ENCODE peak calls at places on chromosomes 1 and 21, in nine cellular contexts. Z is type B pancreatic cell; H is RPMI8226; A is activated CD4-positive, alpha-beta T cell treated with anti-CD3 and anti-CD28 coated beads, Interleukin-2, amount 50 U/mL, for 24 hours; Q is GM19239; N is putamen; X is breast epithelium; V is ELF-1; P is cardiac fibroblast. L is an unnamed sample.

GRCh38 chr1:114671011-114671938 is 1.4 kb upstream of the DENND2C start:
- DNase-seq in H (no peak), Z (no peak), V (no peak), P (peak), X (no peak), A (no peak), Q (no peak), N (no peak), L (peak)

GRCh38 chr1:112493351-112493750 is 15.4 kb upstream of the WNT2B start:
- DNase-seq in Q (no peak), N (no peak), X (no peak), P (no peak), H (no peak), V (no peak), Z (no peak), A (no peak), L (no peak)

GRCh38 chr1:92877792-92878191 is 46.0 kb downstream of the RPL5 start:
- DNase-seq in N (peak), A (no peak), Q (no peak), P (peak), Z (no peak), H (peak), X (no peak), V (no peak), L (no peak)

GRCh38 chr1:161096015-161096414 is 2.1 kb upstream of the KLHDC9 start:
- DNase-seq in A (no peak), V (no peak), Q (peak), P (no peak), Z (no peak), N (no peak), X (peak), H (peak), L (no peak)

GRCh38 chr1:186617860-186618780 is 62.1 kb downstream of the PTGS2 start:
- DNase-seq in V (no peak), P (peak), A (no peak), Q (peak), H (peak), N (no peak), Z (no peak), X (peak), L (no peak)

GRCh38 chr1:114353233-114353632 is 157.8 kb downstream of the TRIM33 start:
- DNase-seq in V (no peak), X (peak), Z (peak), A (no peak), P (peak), N (no peak), H (peak), Q (no peak), L (peak)

GRCh38 chr21:38438476-38438893 is 59.8 kb downstream of the ERG start:
- DNase-seq in Z (no peak), V (no peak), A (no peak), P (peak), Q (no peak), H (no peak), N (no peak), X (no peak), L (no peak)

GRCh38 chr1:51829058-51829457 is 49.5 kb downstream of the NRDC start:
- DNase-seq in V (no peak), H (no peak), P (no peak), Q (no peak), N (no peak), X (no peak), Z (no peak), A (no peak), L (no peak)

GRCh38 chr1:8941906-8942305 is 3.8 kb upstream of the CA6 start:
- DNase-seq in H (no peak), P (peak), Q (no peak), A (no peak), N (peak), X (no peak), Z (no peak), V (no peak), L (no peak)

GRCh38 chr1:184395370-184395769 is 8.5 kb downstream of the C1orf21 start:
- DNase-seq in Q (no peak), P (no peak), A (no peak), N (no peak), Z (no peak), X (no peak), H (no peak), V (no peak), L (no peak)

GRCh38 chr1:35164893-35165292 is 28.1 kb downstream of the SFPQ start:
- DNase-seq in P (no peak), H (no peak), Q (no peak), N (no peak), A (no peak), V (no peak), Z (no peak), X (no peak), L (no peak)

GRCh38 chr1:199743227-199743626 is 284.3 kb upstream of the NR5A2 start:
- DNase-seq in N (no peak), P (no peak), Q (no peak), V (no peak), H (no peak), Z (no peak), A (no peak), X (no peak), L (no peak)

GRCh38 chr1:2381741-2382620 is 9.4 kb downstream of the MORN1 start:
- DNase-seq in Q (peak), V (peak), H (peak), P (peak), N (peak), A (peak), X (peak), Z (peak), L (peak)

GRCh38 chr21:39141502-39141901 is 41.7 kb downstream of the PSMG1 start:
- DNase-seq in A (no peak), V (no peak), Z (no peak), N (no peak), Q (no peak), X (no peak), P (peak), H (no peak), L (no peak)

GRCh38 chr1:61005572-61006386 is 76.6 kb upstream of the NFIA start:
- DNase-seq in P (no peak), A (no peak), Q (no peak), N (no peak), V (peak), H (peak), X (peak), Z (no peak), L (no peak)

GRCh38 chr1:244369256-244370057 is 82.3 kb downstream of the ADSS2 start:
- DNase-seq in A (no peak), P (no peak), N (no peak), V (peak), X (no peak), Z (no peak), Q (no peak), H (no peak), L (no peak)

GRCh38 chr1:52913537-52913936 is 8.0 kb downstream of the ECHDC2 start:
- DNase-seq in N (no peak), H (no peak), V (peak), X (no peak), A (no peak), Q (no peak), Z (no peak), P (no peak), L (no peak)

GRCh38 chr1:202618387-202619022 is 91.7 kb downstream of the SYT2 start:
- DNase-seq in N (no peak), A (no peak), Q (no peak), V (no peak), P (peak), X (no peak), H (no peak), Z (no peak), L (no peak)

GRCh38 chr1:208065862-208066261 is 154.9 kb upstream of the CD34 start:
- DNase-seq in V (no peak), H (peak), X (no peak), Q (no peak), Z (no peak), P (no peak), N (peak), A (no peak), L (no peak)

GRCh38 chr1:23436520-23437354 is 12.2 kb upstream of the TCEA3 start:
- DNase-seq in P (no peak), N (no peak), Q (no peak), V (peak), Z (no peak), H (peak), A (no peak), X (no peak), L (no peak)

GRCh38 chr1:225999912-226000337 is 782 bp upstream of the SDE2 start:
- DNase-seq in A (no peak), X (no peak), N (no peak), Z (no peak), P (peak), H (no peak), V (no peak), Q (no peak), L (no peak)

GRCh38 chr1:56525463-56526155 is 53.8 kb downstream of the PLPP3 start:
- DNase-seq in Z (no peak), A (no peak), X (no peak), H (peak), N (no peak), V (no peak), Q (no peak), P (no peak), L (peak)

GRCh38 chr1:156492591-156493080 is 7.9 kb downstream of the MEF2D start:
- DNase-seq in Z (no peak), X (no peak), H (peak), Q (no peak), V (no peak), P (no peak), A (no peak), N (no peak), L (no peak)

GRCh38 chr1:29415156-29415830 is 179.0 kb downstream of the PTPRU start:
- DNase-seq in H (peak), Q (no peak), Z (peak), N (no peak), X (no peak), A (no peak), V (peak), P (no peak), L (peak)

GRCh38 chr1:17485280-17485679 is 45.8 kb upstream of the RCC2 start:
- DNase-seq in X (no peak), A (no peak), P (peak), V (peak), H (peak), Z (no peak), N (no peak), Q (no peak), L (no peak)

GRCh38 chr1:161706483-161707347 is at the start of gene FCRLA:
- DNase-seq in N (peak), P (peak), V (no peak), X (no peak), Q (no peak), H (peak), Z (no peak), A (no peak), L (no peak)

GRCh38 chr1:179061360-179062282 is 20.2 kb upstream of the TOR3A start:
- DNase-seq in X (no peak), Z (no peak), Q (no peak), V (no peak), N (no peak), A (no peak), H (no peak), P (no peak), L (no peak)

GRCh38 chr1:97433520-97434175 is 487.2 kb downstream of the DPYD start:
- DNase-seq in Q (no peak), X (no peak), N (no peak), V (no peak), A (no peak), H (no peak), P (peak), Z (no peak), L (no peak)

GRCh38 chr1:16979475-16980327 is 719 bp downstream of the MFAP2 start:
- DNase-seq in A (no peak), X (no peak), Z (peak), H (no peak), N (no peak), P (peak), V (no peak), Q (no peak), L (no peak)

GRCh38 chr1:232285138-232285537 is 344.8 kb downstream of the SIPA1L2 start:
- DNase-seq in Q (no peak), H (no peak), P (no peak), X (no peak), Z (no peak), V (no peak), A (no peak), N (no peak), L (no peak)

GRCh38 chr21:46006547-46007497 is 25.3 kb downstream of the COL6A1 start:
- DNase-seq in H (no peak), X (peak), Z (no peak), V (no peak), A (no peak), N (no peak), P (no peak), Q (no peak), L (peak)

L was measured in pancreas.